ENCODE peak calls at places on chromosomes 12 and 14, in ten cellular contexts. Y is KBM-7; O is iris pigment epithelial cell; T is RWPE1; F is midbrain; Q is fibroblast of the aortic adventitia; D is NCI-H1417; Z is KG1; P is activated naive CD4-positive, alpha-beta T cell treated with anti-CD3 and anti-CD28 coated beads, Interleukin-2, amount 50 U/mL, for 16 hours; H is left ventricle myocardium superior. N is an unnamed sample.

GRCh38 chr12:55946553-55946952 is 15.6 kb downstream of the DGKA start:
- DNase-seq in Y (no peak), O (no peak), T (no peak), F (no peak), Q (no peak), D (no peak), Z (no peak), P (no peak), H (no peak), N (no peak)

GRCh38 chr14:60647081-60647836 is 2.0 kb downstream of the SIX1 start:
- DNase-seq in Y (no peak), O (peak), T (peak), F (no peak), Q (peak), D (peak), Z (no peak), P (no peak), H (no peak), N (peak)

GRCh38 chr12:67482751-67483661 is 165.5 kb upstream of the DYRK2 start:
- DNase-seq in Y (peak), O (peak), T (no peak), F (peak), Q (peak), D (peak), Z (peak), P (peak), H (peak), N (peak)

GRCh38 chr12:5614206-5614605 is 182.3 kb downstream of the NTF3 start:
- DNase-seq in Y (no peak), O (no peak), T (no peak), F (no peak), Q (no peak), D (no peak), Z (no peak), P (no peak), H (no peak), N (no peak)

GRCh38 chr14:55094630-55095157 is 34.4 kb upstream of the LGALS3 start:
- DNase-seq in Y (no peak), O (peak), T (no peak), F (no peak), Q (no peak), D (no peak), Z (no peak), P (no peak), H (no peak), N (no peak)

GRCh38 chr12:116910645-116911449 is at the start of gene FBXW8:
- DNase-seq in Y (peak), O (peak), T (peak), F (peak), Q (peak), D (peak), Z (peak), P (peak), H (peak), N (peak)

GRCh38 chr14:76775695-76776305 is 14.5 kb downstream of the VASH1 start:
- DNase-seq in Y (no peak), O (no peak), T (no peak), F (no peak), Q (no peak), D (no peak), Z (no peak), P (no peak), H (no peak), N (no peak)

GRCh38 chr14:102451064-102451352 is 58.6 kb downstream of the ANKRD9 start:
- DNase-seq in Y (no peak), O (no peak), T (no peak), F (peak), Q (no peak), D (no peak), Z (no peak), P (no peak), H (peak), N (no peak)

GRCh38 chr12:119366007-119366406 is 31.5 kb downstream of the CCDC60 start:
- DNase-seq in Y (no peak), O (no peak), T (no peak), F (no peak), Q (no peak), D (no peak), Z (no peak), P (no peak), H (no peak), N (no peak)

GRCh38 chr14:21993837-21994236 is 320.2 kb upstream of the OR4E1 start:
- DNase-seq in Y (no peak), O (no peak), T (no peak), F (no peak), Q (no peak), D (no peak), Z (no peak), P (no peak), H (no peak), N (no peak)

GRCh38 chr14:73713206-73713803 is 879 bp downstream of the PNMA1 start:
- DNase-seq in Y (no peak), O (peak), T (peak), F (peak), Q (peak), D (no peak), Z (no peak), P (no peak), H (no peak), N (no peak)

GRCh38 chr12:2177003-2177402 is 124.2 kb downstream of the CACNA1C start:
- DNase-seq in Y (no peak), O (no peak), T (no peak), F (no peak), Q (no peak), D (no peak), Z (no peak), P (no peak), H (no peak), N (no peak)

GRCh38 chr12:1939316-1939715 is 20.9 kb upstream of the CACNA2D4 start:
- DNase-seq in Y (no peak), O (no peak), T (no peak), F (no peak), Q (no peak), D (no peak), Z (no peak), P (no peak), H (no peak), N (no peak)

GRCh38 chr14:28308727-28309126 is 457.9 kb upstream of the FOXG1 start:
- DNase-seq in Y (no peak), O (peak), T (peak), F (no peak), Q (peak), D (no peak), Z (no peak), P (no peak), H (no peak), N (peak)

GRCh38 chr12:67991158-67991557 is 1.9 kb downstream of the IFNG-AS1 start:
- DNase-seq in Y (no peak), O (no peak), T (no peak), F (no peak), Q (no peak), D (no peak), Z (no peak), P (peak), H (no peak), N (no peak)

GRCh38 chr14:53032161-53032803 is 81.4 kb upstream of the FERMT2 start:
- DNase-seq in Y (no peak), O (peak), T (peak), F (peak), Q (peak), D (no peak), Z (no peak), P (no peak), H (no peak), N (peak)

GRCh38 chr12:5554711-5555110 is 122.8 kb downstream of the NTF3 start:
- DNase-seq in Y (no peak), O (peak), T (no peak), F (no peak), Q (no peak), D (no peak), Z (no peak), P (no peak), H (no peak), N (no peak)

GRCh38 chr12:122310636-122311035 is 44.3 kb upstream of the VPS33A start:
- DNase-seq in Y (no peak), O (no peak), T (no peak), F (no peak), Q (no peak), D (no peak), Z (no peak), P (no peak), H (no peak), N (no peak)

GRCh38 chr12:89756638-89757321 is 48.1 kb upstream of the ATP2B1 start:
- DNase-seq in Y (peak), O (peak), T (peak), F (peak), Q (peak), D (no peak), Z (peak), P (no peak), H (no peak), N (peak)

GRCh38 chr14:75995372-75996041 is 9.9 kb downstream of the IFT43 start:
- DNase-seq in Y (no peak), O (peak), T (no peak), F (no peak), Q (peak), D (no peak), Z (no peak), P (no peak), H (peak), N (no peak)

GRCh38 chr12:53564276-53564675 is 57.0 kb upstream of the NPFF start:
- DNase-seq in Y (no peak), O (no peak), T (no peak), F (no peak), Q (no peak), D (no peak), Z (no peak), P (no peak), H (no peak), N (no peak)

GRCh38 chr14:59511916-59512530 is 27.7 kb downstream of the JKAMP start:
- DNase-seq in Y (peak), O (no peak), T (peak), F (no peak), Q (no peak), D (peak), Z (no peak), P (no peak), H (no peak), N (peak)

GRCh38 chr12:89775336-89776005 is 66.8 kb upstream of the ATP2B1 start:
- DNase-seq in Y (no peak), O (no peak), T (peak), F (no peak), Q (peak), D (no peak), Z (no peak), P (no peak), H (no peak), N (no peak)

GRCh38 chr14:49766839-49767238 is 1.1 kb upstream of the KLHDC2 start:
- DNase-seq in Y (no peak), O (peak), T (no peak), F (no peak), Q (no peak), D (peak), Z (peak), P (no peak), H (no peak), N (peak)

GRCh38 chr12:116880213-116880816 is 926 bp downstream of the HRK start:
- DNase-seq in Y (no peak), O (peak), T (no peak), F (no peak), Q (peak), D (no peak), Z (no peak), P (no peak), H (no peak), N (no peak)

GRCh38 chr14:79451601-79452000 is 759.7 kb downstream of the DIO2 start:
- DNase-seq in Y (no peak), O (no peak), T (no peak), F (no peak), Q (no peak), D (no peak), Z (no peak), P (no peak), H (no peak), N (no peak)

GRCh38 chr12:121494093-121494787 is 86.6 kb downstream of the KDM2B start:
- DNase-seq in Y (peak), O (peak), T (peak), F (peak), Q (peak), D (peak), Z (no peak), P (peak), H (no peak), N (peak)

GRCh38 chr12:16515666-16516065 is 90.3 kb downstream of the LMO3 start:
- DNase-seq in Y (no peak), O (peak), T (no peak), F (no peak), Q (peak), D (no peak), Z (no peak), P (no peak), H (no peak), N (no peak)

GRCh38 chr12:31482816-31483215 is 108.1 kb downstream of the DENND5B start:
- DNase-seq in Y (no peak), O (peak), T (peak), F (no peak), Q (peak), D (no peak), Z (no peak), P (no peak), H (no peak), N (no peak)

N was measured in Calu3.